ENCODE peak calls at places on chromosomes 16 and 17, in eight cellular contexts. W is retina; M is stimulated activated CD8-positive, alpha-beta memory T cell treated with anti-CD3 and anti-CD28 coated beads, Interleukin-7, amount 100 ng/mL, for 1 hour; C is HEK293T; H is renal cortical epithelial cell; D is cardiac fibroblast; I is heart right ventricle; Y is T-helper 17 cell. S is an unnamed sample.

GRCh38 chr17:69506489-69506888 is 92.0 kb downstream of the MAP2K6 start:
- DNase-seq in C (peak), Y (no peak), H (peak), M (no peak), I (no peak), W (no peak), D (peak), S (peak)

GRCh38 chr17:81664051-81664470 is 2.3 kb downstream of the OXLD1 start:
- DNase-seq in Y (no peak), H (no peak), D (peak), I (no peak), C (no peak), W (no peak), M (no peak), S (no peak)

GRCh38 chr16:8931864-8932263 is 31.8 kb downstream of the USP7 start:
- DNase-seq in D (peak), C (peak), M (peak), H (peak), W (peak), I (peak), Y (peak), S (no peak)

GRCh38 chr17:79420318-79421243 is 190.3 kb downstream of the RBFOX3 start:
- DNase-seq in W (peak), M (no peak), I (no peak), H (no peak), C (peak), Y (no peak), D (peak), S (peak)

GRCh38 chr16:31200821-31201510 is 1.6 kb downstream of the PYCARD start:
- DNase-seq in M (no peak), Y (peak), H (no peak), D (peak), I (no peak), W (no peak), C (no peak), S (peak)

GRCh38 chr16:67561501-67561823 is 864 bp upstream of the CTCF start:
- DNase-seq in C (no peak), W (no peak), I (no peak), Y (no peak), D (no peak), M (no peak), H (no peak), S (no peak)

GRCh38 chr16:54072237-54072636 is 214.3 kb downstream of the IRX3 start:
- DNase-seq in M (no peak), Y (no peak), I (no peak), D (no peak), C (no peak), W (peak), H (no peak), S (no peak)

GRCh38 chr16:2894231-2894630 is 11.2 kb downstream of the FLYWCH2 start:
- DNase-seq in C (no peak), M (no peak), Y (no peak), W (no peak), D (no peak), I (no peak), H (no peak), S (no peak)

GRCh38 chr17:29612094-29612403 is 10.7 kb downstream of the CORO6 start:
- DNase-seq in M (no peak), H (no peak), I (no peak), Y (no peak), W (no peak), D (no peak), C (no peak), S (no peak)

GRCh38 chr16:28491080-28491969 is 549 bp downstream of the CLN3 start:
- DNase-seq in I (peak), D (peak), C (peak), M (no peak), H (peak), Y (no peak), W (peak), S (peak)

GRCh38 chr17:49490271-49490670 is 4.8 kb upstream of the NGFR start:
- DNase-seq in H (no peak), I (no peak), D (no peak), C (no peak), Y (no peak), W (no peak), M (no peak), S (no peak)

GRCh38 chr17:37741334-37742113 is 3.3 kb downstream of the HNF1B start:
- DNase-seq in D (peak), M (no peak), Y (no peak), H (no peak), W (no peak), C (no peak), I (no peak), S (peak)

GRCh38 chr17:70820276-70820675 is 650.9 kb downstream of the KCNJ2 start:
- DNase-seq in D (peak), H (no peak), I (no peak), W (no peak), C (no peak), M (no peak), Y (no peak), S (no peak)

GRCh38 chr16:29734826-29735225 is 11.0 kb downstream of the C16orf54 start:
- DNase-seq in I (no peak), D (peak), W (no peak), C (no peak), H (no peak), Y (no peak), M (no peak), S (no peak)

GRCh38 chr16:72195609-72196008 is 23.7 kb upstream of the PMFBP1 start:
- DNase-seq in Y (no peak), H (no peak), I (no peak), M (no peak), W (peak), C (peak), D (no peak), S (no peak)

GRCh38 chr16:83532634-83533033 is 275.1 kb upstream of the HSBP1 start:
- DNase-seq in W (peak), I (no peak), H (no peak), M (no peak), C (no peak), Y (no peak), D (no peak), S (no peak)

S was measured in A549.